ENCODE peak calls at places on chromosomes 12 and 14, in ten cellular contexts. One of them, this sample, is unnamed.

GRCh38 chr12:131980263-131980662 is 30.5 kb downstream of the EP400 start:
- DNase-seq in RCC 7860: no peak
- DNase-seq in cardiac muscle cell: no peak
- DNase-seq in GM12878: no peak
- DNase-seq in SK-MEL-5: peak
- DNase-seq in EL: no peak
- DNase-seq in G401: no peak
- DNase-seq in left ventricle myocardium superior: no peak
- DNase-seq in NCI-H526: no peak
- DNase-seq in ELR: peak
- DNase-seq in this sample: no peak

GRCh38 chr12:4978737-4979136 is 64.9 kb upstream of the KCNA5 start:
- DNase-seq in cardiac muscle cell: no peak
- DNase-seq in left ventricle myocardium superior: no peak
- DNase-seq in GM12878: no peak
- DNase-seq in ELR: no peak
- DNase-seq in EL: no peak
- DNase-seq in RCC 7860: no peak
- DNase-seq in SK-MEL-5: no peak
- DNase-seq in G401: peak
- DNase-seq in NCI-H526: no peak
- DNase-seq in this sample: no peak

GRCh38 chr14:100749967-100750597 is 23.4 kb downstream of the DLK1 start:
- DNase-seq in G401: no peak
- DNase-seq in RCC 7860: no peak
- DNase-seq in NCI-H526: no peak
- DNase-seq in EL: no peak
- DNase-seq in GM12878: no peak
- DNase-seq in cardiac muscle cell: no peak
- DNase-seq in SK-MEL-5: no peak
- DNase-seq in left ventricle myocardium superior: no peak
- DNase-seq in ELR: no peak
- DNase-seq in this sample: no peak

GRCh38 chr12:12736759-12737676 is 19.9 kb downstream of the CDKN1B start:
- DNase-seq in NCI-H526: peak
- DNase-seq in SK-MEL-5: peak
- DNase-seq in EL: peak
- DNase-seq in GM12878: peak
- DNase-seq in RCC 7860: no peak
- DNase-seq in left ventricle myocardium superior: no peak
- DNase-seq in ELR: peak
- DNase-seq in G401: no peak
- DNase-seq in cardiac muscle cell: peak
- DNase-seq in this sample: peak

GRCh38 chr14:104101651-104102281 is 16.3 kb downstream of the ASPG start:
- DNase-seq in left ventricle myocardium superior: peak
- DNase-seq in SK-MEL-5: no peak
- DNase-seq in RCC 7860: no peak
- DNase-seq in ELR: no peak
- DNase-seq in G401: no peak
- DNase-seq in cardiac muscle cell: no peak
- DNase-seq in GM12878: no peak
- DNase-seq in NCI-H526: no peak
- DNase-seq in EL: no peak
- DNase-seq in this sample: no peak

GRCh38 chr14:85853996-85854526 is 324.1 kb downstream of the FLRT2 start:
- DNase-seq in left ventricle myocardium superior: no peak
- DNase-seq in EL: no peak
- DNase-seq in ELR: no peak
- DNase-seq in RCC 7860: no peak
- DNase-seq in G401: no peak
- DNase-seq in GM12878: no peak
- DNase-seq in SK-MEL-5: no peak
- DNase-seq in cardiac muscle cell: no peak
- DNase-seq in NCI-H526: no peak
- DNase-seq in this sample: no peak

GRCh38 chr12:55935742-55936151 is 4.8 kb downstream of the DGKA start:
- DNase-seq in left ventricle myocardium superior: peak
- DNase-seq in RCC 7860: no peak
- DNase-seq in SK-MEL-5: no peak
- DNase-seq in NCI-H526: no peak
- DNase-seq in cardiac muscle cell: no peak
- DNase-seq in GM12878: no peak
- DNase-seq in G401: peak
- DNase-seq in ELR: no peak
- DNase-seq in EL: no peak
- DNase-seq in this sample: no peak

GRCh38 chr14:105582639-105583038 is 56.3 kb downstream of the TMEM121 start:
- DNase-seq in EL: no peak
- DNase-seq in ELR: peak
- DNase-seq in left ventricle myocardium superior: no peak
- DNase-seq in GM12878: no peak
- DNase-seq in NCI-H526: no peak
- DNase-seq in G401: no peak
- DNase-seq in RCC 7860: no peak
- DNase-seq in cardiac muscle cell: no peak
- DNase-seq in SK-MEL-5: no peak
- DNase-seq in this sample: no peak